ENCODE peak calls at places on chromosomes 16 and 17, in four cellular contexts. P is epithelial cell of esophagus, B is neural progenitor cell, H is fibroblast of lung. C is an unnamed sample.

GRCh38 chr17:68821860-68822693 is 133.1 kb downstream of the ABCA8 start:
- DNase-seq in B (no peak), P (peak), H (peak), C (peak)

GRCh38 chr16:48959204-48959603 is 322.4 kb downstream of the CBLN1 start:
- DNase-seq in P (peak), H (peak), B (no peak), C (no peak)

GRCh38 chr17:4947411-4948165 is 742 bp downstream of the PFN1 start:
- DNase-seq in H (peak), B (peak), P (no peak), C (peak)

GRCh38 chr17:64001763-64002529 is 3.8 kb downstream of the PRR29 start:
- DNase-seq in P (peak), H (no peak), B (peak), C (peak)

GRCh38 chr16:79013930-79014329 is 586.6 kb downstream of the MAF start:
- DNase-seq in H (no peak), P (no peak), B (no peak), C (no peak)

GRCh38 chr16:3618782-3619166 is 7.4 kb upstream of the SLX4 start:
- DNase-seq in H (no peak), P (peak), B (no peak), C (no peak)

GRCh38 chr16:83953796-83954576 is 946 bp downstream of the OSGIN1 start:
- DNase-seq in P (peak), H (peak), B (peak), C (peak)

GRCh38 chr16:3173892-3174617 is 13.9 kb upstream of the OR1F1 start:
- DNase-seq in P (peak), B (peak), H (no peak), C (no peak)

GRCh38 chr17:63967953-63968352 is 4.8 kb downstream of the SCN4A start:
- DNase-seq in H (peak), B (no peak), P (no peak), C (no peak)

GRCh38 chr17:65190467-65191095 is 53.4 kb downstream of the RGS9 start:
- DNase-seq in P (peak), B (no peak), H (peak), C (peak)

GRCh38 chr16:6684076-6684673 is 648.5 kb upstream of the RBFOX1 start:
- DNase-seq in P (peak), H (no peak), B (peak), C (no peak)

GRCh38 chr17:57899822-57900221 is 50.0 kb upstream of the MRPS23 start:
- DNase-seq in B (no peak), H (no peak), P (no peak), C (no peak)

GRCh38 chr16:87298857-87299465 is 18.2 kb downstream of the C16orf95 start:
- DNase-seq in H (no peak), B (no peak), P (no peak), C (no peak)

GRCh38 chr16:57277586-57277985 is 6.9 kb downstream of the PLLP start:
- DNase-seq in H (peak), B (no peak), P (peak), C (peak)

GRCh38 chr17:55693244-55694216 is 29.1 kb downstream of the TMEM100 start:
- DNase-seq in B (no peak), H (no peak), P (peak), C (no peak)

GRCh38 chr16:89358030-89359005 is 132.0 kb downstream of the ANKRD11 start:
- DNase-seq in H (no peak), B (no peak), P (no peak), C (no peak)
- H3K4me3 ChIP-seq in H (no peak), B (no peak), P (no peak), C (no peak)

GRCh38 chr16:31713945-31714898 is 159.4 kb upstream of the ZNF267 start:
- DNase-seq in P (peak), H (no peak), B (peak), C (no peak)
- TF ChIP-seq CTCF in P (peak), H (no peak), B (peak), C (peak)

DNA sequence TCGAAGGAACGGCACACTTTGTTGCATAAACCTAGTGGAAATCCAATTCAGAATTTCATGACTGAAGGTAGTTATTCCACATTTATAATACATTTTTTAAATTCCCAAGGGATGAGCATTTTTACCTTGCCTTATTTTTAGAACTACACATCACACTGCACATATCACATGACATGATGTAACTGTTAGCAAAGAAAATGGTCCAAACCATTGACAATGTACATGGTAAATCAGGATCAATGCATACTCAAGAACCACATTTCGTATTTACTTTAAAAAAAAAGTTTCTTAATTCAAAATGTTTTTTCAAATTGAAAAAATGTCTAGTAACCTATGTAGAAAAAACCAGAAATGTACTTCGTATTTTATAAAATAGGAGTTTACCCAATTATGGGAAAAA is 2.5 kb downstream of the KANSL1 start:
- DNase-seq in H (peak), P (peak), B (no peak), C (peak)
- H3K4me3 ChIP-seq in H (peak), P (peak), B (peak), C (peak)

GRCh38 chr16:21952793-21953540 is at the start of gene UQCRC2:
- DNase-seq in P (peak), B (peak), H (peak), C (peak)

GRCh38 chr16:21949713-21950260 is 3.4 kb upstream of the UQCRC2 start:
- DNase-seq in B (no peak), H (no peak), P (no peak), C (no peak)

GRCh38 chr16:21953541-21953902 is 361 bp downstream of the UQCRC2 start:
- DNase-seq in B (no peak), H (no peak), P (no peak), C (no peak)

GRCh38 chr16:21952040-21952792 is 945 bp upstream of the UQCRC2 start:
- DNase-seq in B (peak), H (peak), P (peak), C (peak)

GRCh38 chr16:21950782-21951521 is 2.2 kb upstream of the UQCRC2 start:
- DNase-seq in H (peak), P (peak), B (peak), C (peak)
- TF ChIP-seq CTCF in H (peak), P (peak), B (peak), C (peak)

GRCh38 chr16:27317320-27317719 is 3.5 kb downstream of the IL4R start:
- DNase-seq in B (no peak), H (no peak), P (peak), C (no peak)

GRCh38 chr16:27319257-27319965 is 5.6 kb downstream of the IL4R start:
- DNase-seq in P (no peak), B (no peak), H (no peak), C (no peak)

GRCh38 chr16:27318399-27319256 is 4.9 kb downstream of the IL4R start:
- DNase-seq in P (peak), B (no peak), H (no peak), C (no peak)

GRCh38 chr16:27316038-27316680 is 2.4 kb downstream of the IL4R start:
- DNase-seq in B (no peak), H (no peak), P (no peak), C (no peak)

DNA sequence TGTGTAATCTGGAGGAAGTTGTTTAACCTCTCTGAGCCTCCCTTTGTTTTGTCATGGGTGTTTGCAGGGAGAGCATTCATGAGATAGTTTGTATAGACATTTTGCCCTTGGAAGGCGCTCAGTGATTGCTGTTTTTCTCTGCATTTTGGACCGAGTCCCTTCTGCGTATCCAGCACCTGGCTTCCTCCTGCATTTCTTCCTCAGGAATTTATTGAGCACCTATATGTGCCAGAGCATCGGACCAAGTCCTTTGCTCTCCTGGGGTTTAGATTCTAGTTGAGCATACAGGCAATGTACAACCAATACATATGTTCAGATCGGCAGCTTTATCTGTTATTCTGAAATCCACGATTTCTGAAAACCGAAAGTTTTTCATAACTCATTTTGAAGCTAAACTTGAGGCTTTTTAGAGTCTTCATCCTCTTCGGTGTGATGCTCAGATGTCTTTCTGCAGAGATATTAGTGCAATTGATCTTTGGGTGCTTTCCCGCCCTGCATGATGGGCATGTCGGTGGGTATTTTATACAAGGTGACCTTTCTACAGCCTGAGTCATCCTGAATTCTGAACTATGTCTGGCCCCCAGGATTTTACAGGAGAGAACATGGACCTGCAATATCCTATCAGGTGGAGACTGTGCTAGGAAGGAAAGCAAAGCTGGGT is 4.1 kb downstream of the IL4R start:
- DNase-seq in B (no peak), P (no peak), H (no peak), C (peak)
- H3K4me3 ChIP-seq in B (no peak), P (peak), H (no peak), C (no peak)

DNA sequence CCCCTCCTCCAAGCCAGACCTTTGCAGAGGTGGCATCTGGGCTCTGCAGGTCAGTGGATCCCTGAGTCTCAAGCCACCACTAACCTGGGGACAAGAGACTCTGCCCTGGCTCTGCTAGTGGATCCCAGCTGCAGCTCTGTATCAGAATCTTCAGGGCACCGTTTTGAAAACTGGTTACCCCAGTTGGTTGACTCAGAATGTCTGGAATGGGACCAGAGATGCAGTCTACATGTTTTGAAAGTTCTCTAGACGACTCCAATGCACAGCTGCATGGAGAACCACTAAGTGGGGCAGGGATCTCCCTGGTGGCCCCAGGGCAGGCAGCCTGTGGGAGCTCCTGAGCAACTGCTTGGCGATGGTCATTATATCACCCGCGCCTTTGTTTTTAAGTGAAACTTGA is 34.1 kb upstream of the ADORA2B start:
- DNase-seq in P (peak), B (no peak), H (peak), C (no peak)
- TF ChIP-seq CTCF in P (no peak), B (no peak), H (no peak), C (no peak)

GRCh38 chr16:81096715-81097208 is 567 bp upstream of the GCSH start:
- DNase-seq in P (no peak), H (no peak), B (no peak), C (no peak)

GRCh38 chr16:81095953-81096714 is at the start of gene GCSH:
- DNase-seq in P (peak), B (peak), H (peak), C (peak)

GRCh38 chr16:81097230-81097629 is 1.0 kb upstream of the GCSH start:
- DNase-seq in P (no peak), B (no peak), H (no peak), C (no peak)

GRCh38 chr16:81095653-81095952 is 592 bp downstream of the GCSH start:
- DNase-seq in H (no peak), P (no peak), B (no peak), C (no peak)

DNA sequence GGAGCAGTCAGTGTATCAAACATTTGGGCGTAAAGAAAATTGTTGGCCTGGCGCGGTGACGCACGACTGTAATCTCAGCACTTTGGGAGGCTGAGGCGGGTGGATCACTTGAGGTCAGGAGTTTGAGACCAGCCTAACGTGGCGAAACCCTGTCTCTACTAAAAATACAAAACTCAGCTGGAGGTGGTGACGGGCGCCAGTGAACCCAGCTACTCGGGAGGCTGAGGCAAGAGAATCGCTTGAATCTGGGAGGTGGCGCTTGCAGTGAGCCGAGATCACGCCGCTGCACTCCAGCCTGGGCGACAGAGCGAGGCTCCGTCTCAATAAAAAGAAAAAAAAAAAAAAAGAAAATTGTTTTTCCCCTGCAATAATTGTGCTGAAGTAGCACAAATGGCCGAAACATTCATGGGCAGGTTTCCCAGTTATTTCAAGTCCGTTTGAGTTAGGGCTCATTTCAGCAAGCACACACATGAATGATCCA is 1.4 kb downstream of the GCSH start:
- DNase-seq in H (peak), B (no peak), P (no peak), C (peak)
- H3K4me3 ChIP-seq in H (peak), B (peak), P (peak), C (peak)

DNA sequence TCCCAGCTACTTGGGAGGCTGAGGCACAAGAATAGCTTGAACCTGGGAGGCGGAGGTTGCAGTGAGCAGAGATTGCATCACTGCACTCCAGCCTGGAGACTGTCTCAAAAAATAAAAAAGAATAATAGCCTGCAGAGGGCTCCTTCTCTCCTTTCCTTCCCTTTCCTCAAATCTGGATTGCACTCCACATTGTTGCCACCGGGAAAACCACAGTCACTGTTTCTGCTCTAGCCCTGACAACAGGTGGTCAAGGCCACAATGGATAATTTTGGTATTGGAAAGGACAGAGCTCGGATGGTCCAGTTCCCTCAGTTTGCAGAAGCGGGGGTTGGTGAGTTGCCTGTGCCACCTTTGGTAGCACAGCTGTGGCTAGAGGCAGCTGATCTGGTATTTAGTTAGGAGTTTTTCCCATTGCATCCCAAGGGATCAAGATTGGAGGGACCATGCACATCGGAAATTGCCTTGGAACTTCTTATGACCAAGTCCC is 44.7 kb upstream of the PRSS54 start:
- DNase-seq in B (peak), P (peak), H (peak), C (peak)
- TF ChIP-seq CTCF in B (peak), P (peak), H (peak), C (peak)

DNA sequence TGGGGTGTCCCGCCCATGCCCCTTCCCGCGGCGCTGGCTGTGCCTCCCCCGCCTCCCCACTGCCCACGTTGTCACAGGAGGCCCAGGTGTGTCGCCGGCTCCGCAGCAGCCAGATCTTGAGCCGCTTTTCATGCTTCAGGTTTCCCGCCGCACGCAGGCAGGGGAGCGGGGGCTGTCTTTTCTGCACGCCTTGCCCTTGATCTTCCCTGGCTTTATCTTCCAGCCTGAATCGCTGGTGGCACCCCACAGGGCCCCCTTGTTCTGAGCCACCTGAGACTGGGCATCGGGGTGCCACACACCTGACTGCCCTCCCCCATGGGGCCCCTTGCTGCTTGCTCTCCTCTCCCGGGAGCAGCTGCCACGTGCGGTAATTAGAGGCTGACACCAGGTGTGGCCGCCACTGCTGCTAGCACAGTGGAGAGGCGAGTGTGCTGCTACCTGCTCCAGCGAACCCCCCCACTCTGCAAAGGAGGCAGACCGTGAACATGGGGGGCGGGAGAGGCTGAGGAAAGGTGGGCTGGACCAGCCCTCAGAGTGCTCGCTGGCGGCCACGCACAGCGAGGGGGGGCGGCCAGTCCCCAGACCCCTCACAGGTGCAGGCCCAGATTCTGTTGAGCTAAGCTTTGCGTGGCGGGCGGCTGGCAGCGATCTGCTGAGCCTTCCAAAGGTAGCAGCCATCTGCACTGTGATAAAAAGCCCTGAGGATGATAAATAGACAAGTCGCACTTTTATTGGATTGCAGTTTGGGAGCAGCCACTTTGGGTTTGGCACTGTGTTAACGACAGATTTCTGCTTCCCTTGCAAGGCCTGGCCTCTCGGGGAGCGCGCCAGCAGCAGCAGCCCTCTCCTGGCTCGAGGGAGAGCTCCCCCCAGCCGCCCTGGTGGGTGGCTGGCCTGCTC is 168.0 kb upstream of the GSE1 start:
- DNase-seq in H (no peak), B (peak), P (no peak), C (no peak)
- H3K4me3 ChIP-seq in H (no peak), B (no peak), P (no peak), C (no peak)